ENCODE peak calls at places on chromosomes 16 and 17, in six cellular contexts. Q is K562; N is mesenteric fat pad; F is central memory CD4-positive, alpha-beta T cell; Z is activated CD4-positive, alpha-beta T cell treated with anti-CD3 and anti-CD28 coated beads, Interleukin-2, amount 50 U/mL, for 1 hour; X is fibroblast of mammary gland. A is an unnamed sample.
A peak's percentile ranks its signal among the peaks of the same experiment; 100 is the strongest.

GRCh38 chr17:39212841-39213480 is 12.8 kb downstream of the STAC2 start:
- DNase-seq in Q (no peak), N (no peak), F (no peak), Z (no peak), X (no peak), A (no peak)

GRCh38 chr16:72285324-72285723 is 113.4 kb upstream of the PMFBP1 start:
- DNase-seq in Q (no peak), N (no peak), F (no peak), Z (no peak), X (no peak), A (no peak)

GRCh38 chr17:31581491-31581890 is 190.0 kb downstream of the RAB11FIP4 start:
- DNase-seq in Q (no peak), N (no peak), F (no peak), Z (no peak), X (peak; percentile 54), A (peak; percentile 60)

GRCh38 chr17:40810505-40810904 is 10.7 kb upstream of the KRT28 start:
- DNase-seq in Q (no peak), N (no peak), F (no peak), Z (no peak), X (no peak), A (no peak)

GRCh38 chr17:67376892-67377726 is at the start of gene PITPNC1:
- DNase-seq in Q (peak; percentile 80), N (peak; percentile 95), F (peak; percentile 86), Z (peak; percentile 86), X (peak; percentile 83), A (peak; percentile 90)

GRCh38 chr17:82272495-82273326 is 789 bp downstream of the CSNK1D start:
- DNase-seq in Q (peak; percentile 86), N (no peak), F (peak; percentile 32), Z (peak; percentile 38), X (no peak), A (no peak)

GRCh38 chr17:81138083-81138482 is 27.2 kb upstream of the PVALEF start:
- DNase-seq in Q (no peak), N (no peak), F (no peak), Z (no peak), X (no peak), A (no peak)

GRCh38 chr17:9677411-9677810 is 32.1 kb downstream of the USP43 start:
- DNase-seq in Q (no peak), N (no peak), F (no peak), Z (no peak), X (no peak), A (no peak)

GRCh38 chr17:81870155-81870977 is 771 bp downstream of the ARHGDIA start:
- DNase-seq in Q (peak; percentile 36), N (no peak), F (peak; percentile 44), Z (peak; percentile 24), X (peak; percentile 69), A (peak; percentile 67)

GRCh38 chr16:82011199-82011641 is at the start of gene SDR42E1:
- DNase-seq in Q (no peak), N (no peak), F (peak; percentile 56), Z (peak; percentile 50), X (no peak), A (peak; percentile 54)

GRCh38 chr16:84607694-84608093 is 10.2 kb downstream of the COTL1 start:
- DNase-seq in Q (peak; percentile 72), N (no peak), F (peak; percentile 53), Z (no peak), X (no peak), A (peak; percentile 41)

GRCh38 chr16:53022374-53022773 is 30.3 kb downstream of the CHD9NB start:
- DNase-seq in Q (peak; percentile 65), N (no peak), F (no peak), Z (no peak), X (peak; percentile 52), A (peak; percentile 69)

GRCh38 chr16:28992496-28992895 is 7.6 kb downstream of the LAT start:
- DNase-seq in Q (no peak), N (no peak), F (no peak), Z (no peak), X (no peak), A (no peak)